ENCODE peak calls at places on chromosomes 11 and 22, in eight cellular contexts. One of them, this sample, is unnamed.

GRCh38 chr11:111935331-111936044 is 1.7 kb upstream of the DIXDC1 start:
- DNase-seq in esophagus muscularis mucosa: no peak
- DNase-seq in GM12891: no peak
- DNase-seq in sigmoid colon: no peak
- DNase-seq in suprapubic skin: no peak
- DNase-seq in vagina: no peak
- DNase-seq in breast epithelium: no peak
- DNase-seq in spleen: no peak
- DNase-seq in this sample: no peak

GRCh38 chr11:130407978-130408377 is 20.4 kb downstream of the ADAMTS8 start:
- DNase-seq in esophagus muscularis mucosa: no peak
- DNase-seq in GM12891: no peak
- DNase-seq in sigmoid colon: peak; percentile 95
- DNase-seq in suprapubic skin: no peak
- DNase-seq in vagina: no peak
- DNase-seq in breast epithelium: no peak
- DNase-seq in spleen: no peak
- DNase-seq in this sample: no peak

GRCh38 chr11:109733245-109733644 is 311.3 kb downstream of the C11orf87 start:
- DNase-seq in esophagus muscularis mucosa: no peak
- DNase-seq in GM12891: no peak
- DNase-seq in sigmoid colon: no peak
- DNase-seq in suprapubic skin: no peak
- DNase-seq in vagina: no peak
- DNase-seq in breast epithelium: no peak
- DNase-seq in spleen: no peak
- DNase-seq in this sample: no peak

GRCh38 chr11:112608466-112608865 is 347.8 kb upstream of the PLET1 start:
- DNase-seq in esophagus muscularis mucosa: no peak
- DNase-seq in GM12891: no peak
- DNase-seq in sigmoid colon: no peak
- DNase-seq in suprapubic skin: no peak
- DNase-seq in vagina: no peak
- DNase-seq in breast epithelium: no peak
- DNase-seq in spleen: no peak
- DNase-seq in this sample: no peak

GRCh38 chr11:133122260-133122659 is 410.0 kb downstream of the OPCML start:
- DNase-seq in esophagus muscularis mucosa: peak; percentile 74
- DNase-seq in GM12891: no peak
- DNase-seq in sigmoid colon: no peak
- DNase-seq in suprapubic skin: no peak
- DNase-seq in vagina: no peak
- DNase-seq in breast epithelium: no peak
- DNase-seq in spleen: no peak
- DNase-seq in this sample: no peak

GRCh38 chr11:2234963-2235362 is 35.4 kb downstream of the ASCL2 start:
- DNase-seq in esophagus muscularis mucosa: peak; percentile 89
- DNase-seq in GM12891: no peak
- DNase-seq in sigmoid colon: peak; percentile 46
- DNase-seq in suprapubic skin: no peak
- DNase-seq in vagina: no peak
- DNase-seq in breast epithelium: peak; percentile 49
- DNase-seq in spleen: peak; percentile 44
- DNase-seq in this sample: no peak

GRCh38 chr11:66851698-66852465 is 5.0 kb upstream of the LRFN4 start:
- DNase-seq in esophagus muscularis mucosa: no peak
- DNase-seq in GM12891: peak; percentile 74
- DNase-seq in sigmoid colon: peak; percentile 49
- DNase-seq in suprapubic skin: peak; percentile 78
- DNase-seq in vagina: no peak
- DNase-seq in breast epithelium: no peak
- DNase-seq in spleen: peak; percentile 64
- DNase-seq in this sample: no peak

GRCh38 chr11:2471048-2471803 is 26.4 kb downstream of the KCNQ1 start:
- DNase-seq in esophagus muscularis mucosa: peak; percentile 47
- DNase-seq in GM12891: no peak
- DNase-seq in sigmoid colon: no peak
- DNase-seq in suprapubic skin: no peak
- DNase-seq in vagina: peak; percentile 70
- DNase-seq in breast epithelium: no peak
- DNase-seq in spleen: no peak
- DNase-seq in this sample: peak; percentile 16

GRCh38 chr22:45441158-45441557 is 27.7 kb downstream of the RIBC2 start:
- DNase-seq in esophagus muscularis mucosa: no peak
- DNase-seq in GM12891: peak; percentile 41
- DNase-seq in sigmoid colon: peak; percentile 84
- DNase-seq in suprapubic skin: no peak
- DNase-seq in vagina: no peak
- DNase-seq in breast epithelium: no peak
- DNase-seq in spleen: no peak
- DNase-seq in this sample: peak; percentile 35

GRCh38 chr22:22666307-22667091 is 22.1 kb downstream of the GGTLC2 start:
- DNase-seq in esophagus muscularis mucosa: no peak
- DNase-seq in GM12891: peak; percentile 25
- DNase-seq in sigmoid colon: no peak
- DNase-seq in suprapubic skin: no peak
- DNase-seq in vagina: no peak
- DNase-seq in breast epithelium: no peak
- DNase-seq in spleen: no peak
- DNase-seq in this sample: peak; percentile 38

GRCh38 chr11:118152552-118153471 is at the start of gene SCN4B:
- DNase-seq in esophagus muscularis mucosa: no peak
- DNase-seq in GM12891: peak; percentile 43
- DNase-seq in sigmoid colon: peak; percentile 87
- DNase-seq in suprapubic skin: no peak
- DNase-seq in vagina: no peak
- DNase-seq in breast epithelium: no peak
- DNase-seq in spleen: no peak
- DNase-seq in this sample: peak; percentile 65

GRCh38 chr11:17353228-17354021 is 1.8 kb downstream of the NCR3LG1 start:
- DNase-seq in esophagus muscularis mucosa: no peak
- DNase-seq in GM12891: peak; percentile 29
- DNase-seq in sigmoid colon: peak; percentile 87
- DNase-seq in suprapubic skin: peak; percentile 85
- DNase-seq in vagina: no peak
- DNase-seq in breast epithelium: peak; percentile 71
- DNase-seq in spleen: peak; percentile 88
- DNase-seq in this sample: peak; percentile 73

GRCh38 chr22:45218974-45219373 is 21.7 kb downstream of the KIAA0930 start:
- DNase-seq in esophagus muscularis mucosa: no peak
- DNase-seq in GM12891: peak; percentile 59
- DNase-seq in sigmoid colon: no peak
- DNase-seq in suprapubic skin: no peak
- DNase-seq in vagina: no peak
- DNase-seq in breast epithelium: no peak
- DNase-seq in spleen: no peak
- DNase-seq in this sample: no peak

GRCh38 chr11:120577041-120577440 is 65.5 kb downstream of the GRIK4 start:
- DNase-seq in esophagus muscularis mucosa: no peak
- DNase-seq in GM12891: no peak
- DNase-seq in sigmoid colon: no peak
- DNase-seq in suprapubic skin: no peak
- DNase-seq in vagina: no peak
- DNase-seq in breast epithelium: no peak
- DNase-seq in spleen: no peak
- DNase-seq in this sample: no peak

DNA sequence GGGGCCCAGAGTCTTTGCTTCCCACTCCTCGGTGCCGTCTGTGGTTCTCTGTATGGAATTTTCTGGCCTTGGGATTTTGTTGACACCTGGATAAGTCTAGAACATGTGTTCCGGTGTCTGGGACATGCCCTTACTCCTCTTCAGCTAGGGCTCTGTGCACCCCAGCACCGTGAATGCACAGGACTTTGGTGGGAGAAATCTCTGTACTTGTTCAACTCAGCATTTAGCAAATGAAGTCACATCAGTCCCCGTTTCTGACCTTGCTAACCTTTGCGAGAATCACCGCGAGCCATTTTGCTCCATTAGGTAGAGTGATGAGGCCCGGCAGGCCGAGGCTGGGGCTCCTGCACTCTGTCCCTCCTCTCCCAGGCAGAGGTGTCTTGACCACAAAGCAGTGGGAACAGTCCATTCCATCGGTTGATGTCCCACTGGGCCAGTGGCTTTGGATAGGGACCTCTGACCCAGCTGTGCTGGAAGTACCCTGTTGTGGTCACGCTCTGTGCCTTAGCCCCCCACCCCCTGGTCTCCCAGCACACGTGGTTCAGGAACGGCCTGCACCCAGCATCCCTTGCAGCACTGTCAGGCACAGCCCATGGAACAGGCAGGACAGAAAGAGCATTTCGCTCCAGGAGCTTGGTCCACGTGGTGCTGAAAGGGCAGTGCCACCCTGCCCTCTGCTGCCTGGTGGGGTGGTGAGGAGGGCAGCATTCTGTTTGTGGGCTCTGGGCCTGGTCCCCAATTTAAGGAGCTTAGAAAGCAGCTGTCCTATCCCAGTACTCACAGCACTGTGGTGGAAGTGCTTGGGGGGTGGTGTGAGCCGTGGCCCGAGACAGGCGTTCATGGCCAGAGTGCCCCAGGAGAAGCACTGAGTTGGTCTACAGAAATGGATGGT is 73.4 kb downstream of the MED15 start:
- DNase-seq in esophagus muscularis mucosa: no peak
- DNase-seq in GM12891: no peak
- DNase-seq in sigmoid colon: no peak
- DNase-seq in suprapubic skin: no peak
- DNase-seq in vagina: no peak
- DNase-seq in breast epithelium: no peak
- DNase-seq in spleen: peak; percentile 56
- DNase-seq in this sample: no peak
- TF ChIP-seq POLR2AphosphoS5 in esophagus muscularis mucosa: no peak
- TF ChIP-seq POLR2AphosphoS5 in GM12891: no peak
- TF ChIP-seq POLR2AphosphoS5 in sigmoid colon: no peak
- TF ChIP-seq POLR2AphosphoS5 in suprapubic skin: no peak
- TF ChIP-seq POLR2AphosphoS5 in vagina: no peak
- TF ChIP-seq POLR2AphosphoS5 in breast epithelium: no peak
- TF ChIP-seq POLR2AphosphoS5 in spleen: peak; percentile 44
- TF ChIP-seq POLR2AphosphoS5 in this sample: no peak

GRCh38 chr11:85823816-85824215 is 12.9 kb upstream of the SYTL2 start:
- DNase-seq in esophagus muscularis mucosa: no peak
- DNase-seq in GM12891: no peak
- DNase-seq in sigmoid colon: no peak
- DNase-seq in suprapubic skin: no peak
- DNase-seq in vagina: no peak
- DNase-seq in breast epithelium: no peak
- DNase-seq in spleen: no peak
- DNase-seq in this sample: no peak
- TF ChIP-seq POLR2A in esophagus muscularis mucosa: no peak
- TF ChIP-seq POLR2A in GM12891: no peak
- TF ChIP-seq POLR2A in sigmoid colon: no peak
- TF ChIP-seq POLR2A in suprapubic skin: no peak
- TF ChIP-seq POLR2A in vagina: no peak
- TF ChIP-seq POLR2A in breast epithelium: no peak
- TF ChIP-seq POLR2A in spleen: no peak
- TF ChIP-seq POLR2A in this sample: no peak

GRCh38 chr11:131767421-131767820 is 397.0 kb downstream of the NTM start:
- DNase-seq in esophagus muscularis mucosa: no peak
- DNase-seq in GM12891: no peak
- DNase-seq in sigmoid colon: no peak
- DNase-seq in suprapubic skin: no peak
- DNase-seq in vagina: no peak
- DNase-seq in breast epithelium: no peak
- DNase-seq in spleen: no peak
- DNase-seq in this sample: no peak
- TF ChIP-seq POLR2AphosphoS5 in esophagus muscularis mucosa: no peak
- TF ChIP-seq POLR2AphosphoS5 in GM12891: no peak
- TF ChIP-seq POLR2AphosphoS5 in sigmoid colon: no peak
- TF ChIP-seq POLR2AphosphoS5 in suprapubic skin: no peak
- TF ChIP-seq POLR2AphosphoS5 in vagina: no peak
- TF ChIP-seq POLR2AphosphoS5 in breast epithelium: no peak
- TF ChIP-seq POLR2AphosphoS5 in spleen: no peak
- TF ChIP-seq POLR2AphosphoS5 in this sample: no peak

DNA sequence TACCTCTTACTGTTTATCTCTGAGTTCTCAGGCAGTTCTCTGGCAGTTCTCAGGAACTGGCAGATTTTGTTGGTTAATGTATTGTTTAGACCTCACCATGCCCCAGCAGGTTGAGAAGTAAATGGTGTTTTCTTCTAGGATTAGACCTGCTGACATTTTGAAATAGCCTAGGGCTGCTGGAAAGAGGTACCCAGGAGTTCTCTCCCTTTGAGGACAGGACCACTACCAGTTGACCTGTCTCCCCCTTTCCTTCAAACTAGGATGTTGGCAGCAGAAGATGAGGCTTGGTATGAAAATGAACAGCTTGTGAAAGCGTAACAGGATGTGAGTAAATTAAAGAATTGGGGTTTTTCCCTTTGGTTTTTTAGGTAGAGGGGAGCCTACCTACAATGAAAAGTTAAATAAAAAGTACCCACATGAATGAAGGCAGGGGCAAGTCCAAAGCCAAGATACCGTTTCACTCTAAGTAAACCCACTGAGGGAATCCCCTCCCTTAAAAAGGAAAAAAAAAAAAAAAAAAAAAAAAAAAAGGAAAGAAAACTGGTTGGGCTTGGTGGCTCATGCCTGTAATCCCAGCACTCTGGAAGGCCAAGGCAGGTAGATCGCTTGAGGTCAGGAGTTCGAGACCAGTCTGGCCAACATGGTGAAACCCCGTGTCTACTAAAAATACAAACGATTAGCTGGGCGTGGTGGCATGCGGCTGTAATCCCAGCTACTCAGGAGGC is 96.2 kb downstream of the PDHX start:
- DNase-seq in esophagus muscularis mucosa: no peak
- DNase-seq in GM12891: no peak
- DNase-seq in sigmoid colon: no peak
- DNase-seq in suprapubic skin: no peak
- DNase-seq in vagina: no peak
- DNase-seq in breast epithelium: no peak
- DNase-seq in spleen: no peak
- DNase-seq in this sample: no peak
- TF ChIP-seq POLR2A in esophagus muscularis mucosa: no peak
- TF ChIP-seq POLR2A in GM12891: no peak
- TF ChIP-seq POLR2A in sigmoid colon: no peak
- TF ChIP-seq POLR2A in suprapubic skin: no peak
- TF ChIP-seq POLR2A in vagina: no peak
- TF ChIP-seq POLR2A in breast epithelium: no peak
- TF ChIP-seq POLR2A in spleen: no peak
- TF ChIP-seq POLR2A in this sample: no peak

DNA sequence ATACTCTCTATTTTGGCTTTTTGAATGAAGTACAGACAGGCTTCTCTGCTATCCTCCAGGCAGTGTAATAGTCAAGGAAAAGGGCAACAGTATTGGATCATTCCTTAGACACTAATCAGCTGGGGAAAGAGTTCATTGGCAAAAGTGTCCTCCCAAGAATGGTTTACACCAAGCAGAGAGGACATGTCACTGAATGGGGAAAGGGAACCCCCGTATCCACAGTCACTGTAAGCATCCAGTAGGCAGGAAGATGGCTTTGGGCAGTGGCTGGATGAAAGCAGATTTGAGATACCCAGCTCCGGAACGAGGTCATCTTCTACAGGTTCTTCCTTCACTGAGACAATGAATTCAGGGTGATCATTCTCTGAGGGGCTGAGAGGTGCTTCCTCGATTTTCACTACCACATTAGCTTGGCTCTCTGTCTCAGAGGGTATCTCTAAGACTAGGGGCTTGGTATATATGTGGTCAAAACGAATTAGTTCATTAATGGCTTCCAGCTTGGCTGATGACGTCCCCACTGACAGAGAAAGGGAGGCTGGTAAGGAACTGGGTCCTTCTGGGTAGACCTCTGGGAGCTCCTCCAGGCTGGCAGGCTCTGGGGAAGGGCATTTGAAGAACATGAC is 5.2 kb downstream of the XBP1 start:
- DNase-seq in esophagus muscularis mucosa: no peak
- DNase-seq in GM12891: no peak
- DNase-seq in sigmoid colon: no peak
- DNase-seq in suprapubic skin: no peak
- DNase-seq in vagina: no peak
- DNase-seq in breast epithelium: no peak
- DNase-seq in spleen: no peak
- DNase-seq in this sample: no peak
- TF ChIP-seq POLR2AphosphoS5 in esophagus muscularis mucosa: no peak
- TF ChIP-seq POLR2AphosphoS5 in GM12891: no peak
- TF ChIP-seq POLR2AphosphoS5 in sigmoid colon: no peak
- TF ChIP-seq POLR2AphosphoS5 in suprapubic skin: no peak
- TF ChIP-seq POLR2AphosphoS5 in vagina: no peak
- TF ChIP-seq POLR2AphosphoS5 in breast epithelium: no peak
- TF ChIP-seq POLR2AphosphoS5 in spleen: no peak
- TF ChIP-seq POLR2AphosphoS5 in this sample: peak; percentile 42

This sample was measured in stomach.